ENCODE peak calls at places on chromosomes 2 and 18, in seven cellular contexts. J, I, R, G, K, H and Z are unnamed samples.

GRCh38 chr18:31061945-31062344 is 19.4 kb upstream of the DSC3 start:
- DNase-seq in I (no peak), K (no peak), J (no peak), H (no peak), R (no peak), G (no peak), Z (no peak)

GRCh38 chr2:231709981-231710750 is 1.8 kb downstream of the PTMA start:
- DNase-seq in R (peak; percentile 75), K (peak; percentile 88), J (peak; percentile 85), H (peak; percentile 88), I (peak; percentile 79), G (peak; percentile 67), Z (peak; percentile 57)

GRCh38 chr2:37869756-37870155 is 55.3 kb upstream of the RMDN2 start:
- DNase-seq in I (peak; percentile 93), K (no peak), J (peak; percentile 30), G (no peak), H (no peak), R (no peak), Z (no peak)

GRCh38 chr2:159968282-159968900 is 94.0 kb downstream of the PLA2R1 start:
- DNase-seq in R (no peak), I (peak; percentile 39), H (peak; percentile 54), J (peak; percentile 81), K (peak; percentile 1), G (peak; percentile 87), Z (peak; percentile 5)

GRCh38 chr2:9187620-9188214 is 18.9 kb upstream of the ASAP2 start:
- DNase-seq in K (no peak), I (peak; percentile 57), H (no peak), R (no peak), G (no peak), J (peak; percentile 42), Z (no peak)

GRCh38 chr2:232476791-232477190 is 10.8 kb downstream of the ECEL1 start:
- DNase-seq in R (no peak), J (no peak), G (no peak), I (no peak), H (no peak), K (no peak), Z (no peak)

GRCh38 chr18:63997041-63997440 is 27.2 kb downstream of the SERPINB8 start:
- DNase-seq in I (no peak), G (no peak), K (no peak), J (no peak), H (no peak), R (no peak), Z (no peak)

GRCh38 chr2:199484927-199485326 is 27.2 kb upstream of the SATB2 start:
- DNase-seq in K (no peak), H (peak; percentile 47), J (no peak), I (peak; percentile 26), G (peak; percentile 41), R (no peak), Z (no peak)

GRCh38 chr2:202215179-202215578 is 23.2 kb downstream of the SUMO1 start:
- DNase-seq in H (no peak), K (no peak), J (no peak), I (peak; percentile 37), G (no peak), R (no peak), Z (no peak)

GRCh38 chr2:215657844-215658243 is 222.0 kb upstream of the FN1 start:
- DNase-seq in J (peak; percentile 92), G (no peak), R (no peak), H (no peak), I (peak; percentile 91), K (no peak), Z (no peak)

GRCh38 chr2:203787954-203788353 is 79.6 kb upstream of the CTLA4 start:
- DNase-seq in J (no peak), H (no peak), K (no peak), I (no peak), G (no peak), R (no peak), Z (no peak)

GRCh38 chr18:69895081-69896047 is 52.3 kb downstream of the CD226 start:
- DNase-seq in K (peak; percentile 36), H (no peak), J (no peak), G (no peak), R (no peak), I (no peak), Z (peak; percentile 92)

GRCh38 chr18:79766308-79766707 is 31.4 kb upstream of the KCNG2 start:
- DNase-seq in K (no peak), I (no peak), G (no peak), J (no peak), R (no peak), H (no peak), Z (no peak)

GRCh38 chr18:31686572-31686971 is 2.2 kb upstream of the B4GALT6 start:
- DNase-seq in G (no peak), H (no peak), J (no peak), R (no peak), K (no peak), I (no peak), Z (no peak)

GRCh38 chr18:48136051-48136543 is 205.6 kb upstream of the SMAD2 start:
- DNase-seq in J (no peak), H (no peak), K (no peak), G (peak; percentile 42), I (no peak), R (no peak), Z (no peak)

GRCh38 chr2:102622646-102623045 is 3.3 kb downstream of the SLC9A2 start:
- DNase-seq in J (no peak), K (no peak), H (no peak), G (no peak), R (no peak), I (no peak), Z (no peak)

GRCh38 chr2:201257381-201257940 is 2.9 kb upstream of the CASP8 start:
- DNase-seq in G (no peak), R (peak; percentile 64), H (peak; percentile 92), J (no peak), I (no peak), K (peak; percentile 75), Z (no peak)

GRCh38 chr2:168375195-168375798 is 80.8 kb upstream of the CERS6 start:
- DNase-seq in K (peak; percentile 1), J (no peak), G (no peak), I (peak; percentile 12), H (no peak), R (no peak), Z (no peak)

DNA sequence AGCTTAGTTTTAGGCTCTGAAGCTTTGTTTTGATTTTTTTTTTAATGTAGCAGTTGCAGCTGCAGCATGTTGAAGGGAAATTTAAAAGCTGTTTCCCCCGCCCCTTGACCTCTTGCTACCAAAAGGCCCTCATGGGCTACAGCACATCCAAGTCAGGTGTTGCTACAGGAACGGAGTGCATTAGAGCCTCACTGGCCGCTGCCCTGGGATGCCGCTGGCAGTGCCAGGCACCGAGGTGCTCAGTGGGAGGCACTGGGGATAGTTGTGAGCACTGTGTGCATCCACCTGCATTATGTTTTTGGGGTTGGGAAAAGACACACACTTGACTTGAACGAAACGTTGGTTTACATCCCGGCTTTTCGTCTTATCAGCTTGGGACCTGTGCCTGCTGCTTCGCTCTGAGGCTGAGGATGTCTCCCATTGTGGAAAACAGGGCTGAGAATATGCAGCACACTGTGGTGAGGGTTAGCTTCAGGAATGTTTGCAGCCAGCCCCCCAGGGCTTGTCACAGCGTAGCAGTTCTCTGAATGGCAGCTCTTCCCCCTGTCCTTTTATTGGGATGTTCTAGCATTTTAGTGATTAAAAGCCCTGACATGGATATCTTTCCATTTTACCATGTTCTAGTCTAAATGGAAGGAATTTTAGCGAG is 24.1 kb downstream of the DCDC2C start:
- DNase-seq in H (no peak), K (no peak), I (no peak), G (peak; percentile 17), R (no peak), J (no peak), Z (no peak)
- H3K4me3 ChIP-seq in H (no peak overlapping the region), K (no peak overlapping the region), I (no peak overlapping the region), G (no peak overlapping the region), R (no peak overlapping the region), J (no peak overlapping the region), Z (no peak overlapping the region)

GRCh38 chr2:172249986-172250385 is 147.3 kb upstream of the DLX2 start:
- DNase-seq in G (no peak), I (peak; percentile 72), H (no peak), J (peak; percentile 57), R (no peak), K (no peak), Z (no peak)
- H3K4me3 ChIP-seq in G (no peak overlapping the region), I (no peak overlapping the region), H (no peak overlapping the region), J (no peak overlapping the region), R (no peak overlapping the region), K (no peak overlapping the region), Z (no peak overlapping the region)

GRCh38 chr2:10382313-10383061 is 65.6 kb downstream of the ODC1 start:
- DNase-seq in H (peak; percentile 98), R (peak; percentile 78), K (peak; percentile 67), J (peak; percentile 11), G (peak; percentile 46), I (no peak), Z (peak; percentile 45)
- H3K4me3 ChIP-seq in H (peak overlapping the region; percentile 1), R (peak overlapping the region; percentile 57), K (peak overlapping the region; percentile 40), J (no peak overlapping the region), G (peak overlapping the region; percentile 23), I (no peak overlapping the region), Z (peak overlapping the region; percentile 13)

DNA sequence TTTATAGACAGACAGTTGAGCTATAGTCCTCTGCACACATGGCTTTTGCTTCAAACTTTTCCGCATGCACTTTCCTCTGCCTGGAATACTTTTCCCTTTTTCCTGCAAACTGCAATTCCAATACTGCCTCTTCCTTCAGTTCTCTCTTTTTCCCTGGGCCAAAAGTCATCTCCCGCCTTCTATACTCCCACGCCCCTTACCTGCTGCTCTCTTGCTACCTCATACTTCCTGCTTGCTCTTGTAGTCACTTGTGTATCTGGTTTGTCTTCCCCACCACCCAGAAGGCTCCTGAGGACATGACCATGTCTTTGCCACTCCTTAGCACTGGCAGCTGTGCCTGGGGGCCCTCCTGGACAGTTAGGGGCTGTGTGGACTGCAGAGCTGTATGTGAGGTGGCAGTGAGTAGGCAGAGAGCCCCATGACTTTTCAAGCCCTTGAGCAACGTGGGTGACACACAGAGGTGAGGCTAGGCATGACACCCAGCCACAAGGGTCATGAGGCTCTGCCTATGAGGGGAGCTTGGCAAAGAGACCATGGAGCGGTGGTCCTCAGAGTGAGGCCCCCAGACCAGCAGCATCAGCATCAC is 23.2 kb downstream of the SPEG start:
- DNase-seq in J (no peak), R (no peak), G (peak; percentile 61), H (peak; percentile 77), I (no peak), K (no peak), Z (no peak)
- H3K4me3 ChIP-seq in J (no peak overlapping the region), R (no peak overlapping the region), G (no peak overlapping the region), H (no peak overlapping the region), I (no peak overlapping the region), K (no peak overlapping the region), Z (no peak overlapping the region)

DNA sequence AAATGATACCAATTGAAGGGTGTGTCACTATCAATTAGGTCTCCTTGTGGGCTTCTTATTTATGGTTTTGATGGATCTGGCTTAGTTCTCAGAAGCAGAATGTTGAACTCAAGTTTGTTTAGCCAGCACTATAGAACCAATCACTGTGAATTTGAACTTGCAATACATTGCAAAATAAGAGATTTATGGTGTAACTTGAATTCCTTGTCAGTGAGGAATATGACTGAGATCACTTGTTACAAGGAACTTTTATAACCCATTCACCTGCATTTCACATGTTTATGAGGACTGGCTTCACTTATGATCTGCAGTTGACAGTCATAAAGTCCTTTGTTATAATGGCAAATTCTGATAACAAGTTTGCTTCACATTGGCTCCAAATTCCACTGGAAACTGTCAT is 9.8 kb downstream of the GATA6 start:
- DNase-seq in R (no peak), G (no peak), K (no peak), J (peak; percentile 68), I (no peak), H (no peak), Z (no peak)
- H3K4me3 ChIP-seq in R (no peak overlapping the region), G (no peak overlapping the region), K (no peak overlapping the region), J (peak overlapping the region; percentile 70), I (no peak overlapping the region), H (no peak overlapping the region), Z (no peak overlapping the region)

GRCh38 chr2:109033171-109033570 is 44.2 kb upstream of the EDAR start:
- DNase-seq in H (no peak), R (no peak), K (no peak), I (no peak), J (no peak), G (no peak), Z (no peak)
- H3K4me3 ChIP-seq in H (no peak overlapping the region), R (peak overlapping the region; percentile 49), K (peak overlapping the region; percentile 40), I (no peak overlapping the region), J (no peak overlapping the region), G (no peak overlapping the region), Z (no peak overlapping the region)